ENCODE peak calls at places on chromosome 7, in four cellular contexts. T is nephron progenitor cell, E is A549, D is Calu3. J is an unnamed sample.

GRCh38 chr7:135742371-135742770 is 6.2 kb downstream of the FAM180A start:
- DNase-seq in E (no peak), D (no peak), T (no peak), J (no peak)

GRCh38 chr7:140586517-140586916 is 54.1 kb downstream of the DENND2A start:
- DNase-seq in T (no peak), E (no peak), D (no peak), J (no peak)

GRCh38 chr7:151016505-151016904 is 7.8 kb downstream of the ATG9B start:
- DNase-seq in E (no peak), D (no peak), T (no peak), J (no peak)

GRCh38 chr7:22481726-22482125 is 18.3 kb downstream of the STEAP1B start:
- DNase-seq in D (no peak), T (no peak), E (no peak), J (no peak)

GRCh38 chr7:139038691-139039090 is 2.8 kb upstream of the ZC3HAV1L start:
- DNase-seq in D (no peak), E (no peak), T (no peak), J (no peak)

GRCh38 chr7:80018941-80019808 is 115.5 kb upstream of the GNAI1 start:
- DNase-seq in D (peak), T (peak), E (peak), J (no peak)

GRCh38 chr7:41046221-41046761 is 656.6 kb downstream of the INHBA start:
- DNase-seq in D (peak), T (no peak), E (no peak), J (no peak)

GRCh38 chr7:47074702-47075153 is 507.2 kb downstream of the TNS3 start:
- DNase-seq in D (no peak), E (no peak), T (no peak), J (no peak)

GRCh38 chr7:41237956-41238355 is 464.9 kb downstream of the INHBA start:
- DNase-seq in E (no peak), D (no peak), T (no peak), J (no peak)

GRCh38 chr7:151425670-151426075 is 14.3 kb downstream of the CRYGN start:
- DNase-seq in T (no peak), D (no peak), E (peak), J (no peak)

GRCh38 chr7:151057038-151057736 is 510 bp downstream of the CDK5 start:
- DNase-seq in T (no peak), E (no peak), D (no peak), J (no peak)

GRCh38 chr7:157276731-157277562 is 59.9 kb upstream of the DNAJB6 start:
- DNase-seq in T (no peak), D (no peak), E (no peak), J (no peak)

GRCh38 chr7:155490697-155491628 is 33.0 kb downstream of the EN2 start:
- DNase-seq in D (no peak), E (no peak), T (peak), J (no peak)

GRCh38 chr7:149869867-149870266 is 3.9 kb upstream of the ATP6V0E2 start:
- DNase-seq in T (no peak), E (no peak), D (no peak), J (peak)

GRCh38 chr7:70830060-70830395 is 301.9 kb upstream of the GALNT17 start:
- DNase-seq in T (peak), E (no peak), D (no peak), J (no peak)

GRCh38 chr7:47313564-47313963 is 268.3 kb downstream of the TNS3 start:
- DNase-seq in D (no peak), T (no peak), E (no peak), J (no peak)

GRCh38 chr7:136114966-136115762 is 138.0 kb upstream of the MTPN start:
- DNase-seq in D (peak), T (peak), E (peak), J (no peak)

GRCh38 chr7:38013246-38013645 is 92.8 kb downstream of the EPDR1 start:
- DNase-seq in D (no peak), E (no peak), T (no peak), J (no peak)

GRCh38 chr7:29035044-29035740 is 77.1 kb upstream of the TRIL start:
- DNase-seq in E (peak), T (no peak), D (peak), J (no peak)

GRCh38 chr7:110889363-110889762 is 201.6 kb upstream of the LRRN3 start:
- DNase-seq in D (no peak), T (peak), E (no peak), J (no peak)

GRCh38 chr7:64581929-64582894 is 19.3 kb upstream of the ZNF680 start:
- DNase-seq in E (no peak), T (no peak), D (no peak), J (no peak)

GRCh38 chr7:87199700-87200450 is 19.7 kb downstream of the TMEM243 start:
- DNase-seq in D (no peak), T (no peak), E (no peak), J (no peak)

GRCh38 chr7:16484453-16485158 is 19.1 kb upstream of the SOSTDC1 start:
- DNase-seq in T (no peak), E (peak), D (peak), J (no peak)

GRCh38 chr7:20906791-20907190 is 120.1 kb upstream of the SP8 start:
- DNase-seq in E (no peak), T (no peak), D (no peak), J (no peak)

GRCh38 chr7:1149351-1149794 is 10.6 kb downstream of the ZFAND2A start:
- DNase-seq in E (no peak), D (no peak), T (no peak), J (no peak)

GRCh38 chr7:77903597-77903996 is 105.0 kb downstream of the PHTF2 start:
- DNase-seq in D (no peak), E (peak), T (no peak), J (no peak)

GRCh38 chr7:1468899-1469298 is 9.6 kb upstream of the MICALL2 start:
- DNase-seq in E (no peak), T (no peak), D (no peak), J (no peak)

GRCh38 chr7:2732959-2733584 is 45.1 kb downstream of the AMZ1 start:
- DNase-seq in D (peak), E (no peak), T (no peak), J (no peak)

GRCh38 chr7:13822678-13823077 is 166.8 kb downstream of the ETV1 start:
- DNase-seq in T (no peak), E (no peak), D (peak), J (no peak)

GRCh38 chr7:50266893-50267386 is 37.6 kb upstream of the IKZF1 start:
- DNase-seq in E (no peak), D (no peak), T (no peak), J (peak)

GRCh38 chr7:38628630-38629385 is 2.4 kb downstream of the AMPH start:
- DNase-seq in T (no peak), D (no peak), E (no peak), J (no peak)

GRCh38 chr7:44581426-44581906 is 565 bp downstream of the TMED4 start:
- DNase-seq in E (peak), T (no peak), D (no peak), J (peak)

GRCh38 chr7:18806177-18806576 is 310.6 kb downstream of the HDAC9 start:
- DNase-seq in E (no peak), T (no peak), D (no peak), J (no peak)

GRCh38 chr7:152664636-152665035 is 11.3 kb downstream of the XRCC2 start:
- DNase-seq in E (peak), T (no peak), D (no peak), J (no peak)

GRCh38 chr7:138151731-138152577 is 75.7 kb downstream of the AKR1D1 start:
- DNase-seq in E (no peak), T (no peak), D (no peak), J (no peak)

GRCh38 chr7:27062946-27063345 is 32.9 kb downstream of the HOXA1 start:
- DNase-seq in E (no peak), T (no peak), D (no peak), J (no peak)

GRCh38 chr7:28626629-28627262 is 214.4 kb downstream of the CREB5 start:
- DNase-seq in D (peak), E (peak), T (peak), J (no peak)

DNA sequence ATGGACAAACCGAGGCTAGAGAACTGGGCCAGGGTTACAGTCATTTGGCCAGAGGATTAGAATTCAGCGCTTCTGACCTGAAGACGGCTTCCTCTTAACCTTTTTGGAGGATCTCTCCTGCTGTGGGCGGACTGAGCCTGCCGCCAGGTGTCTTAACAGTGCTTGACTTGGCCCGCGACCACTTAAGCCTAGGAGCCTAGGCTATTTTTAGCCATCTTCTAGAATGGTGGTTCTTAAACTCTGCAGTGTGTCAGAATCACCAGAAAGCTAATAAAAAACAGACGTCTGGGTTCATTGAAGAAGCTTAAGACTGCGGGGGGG is 722 bp downstream of the MDH2 start:
- DNase-seq in E (peak), T (no peak), D (no peak), J (no peak)
- TF ChIP-seq CTCF in E (no peak), T (no peak), D (no peak), J (no peak)

GRCh38 chr7:115976651-115977050 is 53.9 kb downstream of the TFEC start:
- DNase-seq in E (no peak), D (no peak), T (no peak), J (no peak)
- TF ChIP-seq CTCF in E (no peak), D (no peak), T (no peak), J (no peak)

GRCh38 chr7:148107741-148108140 is 482.8 kb upstream of the C7orf33 start:
- DNase-seq in T (no peak), E (no peak), D (no peak), J (no peak)

GRCh38 chr7:148108381-148108780 is 482.2 kb upstream of the C7orf33 start:
- DNase-seq in E (no peak), D (no peak), T (no peak), J (no peak)

GRCh38 chr7:148105853-148106252 is 484.7 kb upstream of the C7orf33 start:
- DNase-seq in E (no peak), D (no peak), T (no peak), J (no peak)

GRCh38 chr7:148114807-148115206 is 475.8 kb upstream of the C7orf33 start:
- DNase-seq in D (no peak), T (no peak), E (no peak), J (no peak)

DNA sequence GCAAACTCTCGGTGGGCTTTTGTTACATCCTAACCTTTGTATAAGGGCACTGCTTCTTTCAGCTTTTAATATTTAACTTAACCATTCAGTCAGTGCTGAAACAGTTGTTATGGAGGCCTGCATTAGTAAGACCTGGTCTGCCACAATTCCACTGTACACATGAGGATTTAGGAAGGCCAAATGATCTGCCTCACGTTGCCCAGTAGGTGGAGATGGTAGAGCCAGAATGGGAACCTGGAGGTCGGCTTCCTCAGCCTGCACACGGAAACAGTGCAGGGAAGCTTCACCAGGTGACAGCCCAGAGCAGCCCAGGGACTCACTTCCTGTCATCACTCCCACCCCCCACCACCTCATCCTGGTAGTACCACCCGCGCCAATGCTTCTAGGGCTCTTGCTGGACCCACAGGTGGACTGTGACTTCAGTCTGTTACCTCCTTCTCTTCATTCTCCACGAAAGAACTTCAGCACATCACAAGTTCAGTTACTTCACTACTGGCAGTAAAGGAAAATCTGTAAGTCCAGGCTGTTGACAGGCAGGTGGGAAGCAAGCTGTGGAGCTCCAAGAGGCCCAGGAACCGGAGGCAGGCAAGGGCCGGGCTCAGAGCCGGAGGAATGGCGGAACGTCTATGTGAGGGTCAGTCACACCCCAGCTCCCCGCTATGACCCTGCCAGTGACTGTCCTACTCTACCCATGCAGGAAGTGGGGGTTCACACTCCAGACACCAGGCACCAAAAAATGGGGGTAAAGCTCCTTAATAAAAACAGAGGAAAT is 480.3 kb upstream of the C7orf33 start:
- DNase-seq in E (peak), D (no peak), T (no peak), J (no peak)
- TF ChIP-seq CTCF in E (no peak), D (no peak), T (no peak), J (no peak)

GRCh38 chr7:132004528-132004927 is 448.1 kb upstream of the PODXL start:
- DNase-seq in D (no peak), E (peak), T (no peak), J (no peak)
- TF ChIP-seq CTCF in D (no peak), E (no peak), T (no peak), J (no peak)